ENCODE peak calls at places on chromosomes 7 and 10, in four cellular contexts. U is NCI-H1694 treated with DMSO at 0.1 percent for 48 hours; T is hypothalamus; O is stimulated activated CD4-positive, alpha-beta T cell treated with anti-CD3 and anti-CD28 coated beads, Interleukin-15, amount 100 ng/mL, for 1 hour. A is an unnamed sample.

GRCh38 chr7:157715938-157716280 is 379.1 kb downstream of the DNAJB6 start:
- DNase-seq in U (no peak), T (no peak), O (no peak), A (no peak)

GRCh38 chr10:3468919-3469638 is 296.5 kb upstream of the PITRM1 start:
- DNase-seq in U (no peak), T (no peak), O (no peak), A (peak)

GRCh38 chr7:104723001-104723400 is 291.0 kb upstream of the KMT2E start:
- DNase-seq in U (no peak), T (no peak), O (no peak), A (no peak)

GRCh38 chr7:63789378-63790176 is 209.1 kb upstream of the ZNF722 start:
- DNase-seq in U (no peak), T (no peak), O (no peak), A (no peak)

GRCh38 chr7:39069886-39070881 is 92.5 kb downstream of the POU6F2 start:
- DNase-seq in U (no peak), T (no peak), O (no peak), A (no peak)

GRCh38 chr7:27213150-27213903 is 13.4 kb upstream of the HOXA13 start:
- DNase-seq in U (no peak), T (no peak), O (no peak), A (no peak)

GRCh38 chr10:58570307-58570723 is 57.6 kb downstream of the BICC1 start:
- DNase-seq in U (no peak), T (no peak), O (no peak), A (no peak)

GRCh38 chr10:109892885-109893284 is 30.4 kb downstream of the XPNPEP1 start:
- DNase-seq in U (no peak), T (no peak), O (no peak), A (no peak)

GRCh38 chr7:131072505-131073091 is 255.1 kb upstream of the MKLN1 start:
- DNase-seq in U (no peak), T (no peak), O (no peak), A (no peak)

GRCh38 chr10:30826679-30827078 is 197.1 kb upstream of the LYZL2 start:
- DNase-seq in U (no peak), T (no peak), O (no peak), A (no peak)

GRCh38 chr10:72740526-72740925 is 48.6 kb downstream of the MCU start:
- DNase-seq in U (no peak), T (no peak), O (no peak), A (peak)

GRCh38 chr7:27921081-27921836 is 181.3 kb downstream of the TAX1BP1 start:
- DNase-seq in U (peak), T (no peak), O (no peak), A (peak)

GRCh38 chr7:44463169-44463808 is 27.2 kb downstream of the NUDCD3 start:
- DNase-seq in U (no peak), T (no peak), O (no peak), A (no peak)

GRCh38 chr7:116683786-116684185 is 11.8 kb downstream of the MET start:
- DNase-seq in U (no peak), T (no peak), O (no peak), A (no peak)

GRCh38 chr10:48306870-48307531 is 524 bp downstream of the MAPK8 start:
- DNase-seq in U (peak), T (peak), O (peak), A (peak)

GRCh38 chr7:35727571-35727970 is 32.6 kb upstream of the HERPUD2 start:
- DNase-seq in U (no peak), T (no peak), O (no peak), A (peak)

GRCh38 chr7:17320642-17321041 is 22.2 kb downstream of the AHR start:
- DNase-seq in U (no peak), T (no peak), O (no peak), A (no peak)

GRCh38 chr7:6577369-6578113 is at the start of gene ZDHHC4:
- DNase-seq in U (peak), T (peak), O (peak), A (peak)

GRCh38 chr7:101127460-101128039 is 646 bp downstream of the SERPINE1 start:
- DNase-seq in U (no peak), T (no peak), O (no peak), A (no peak)

GRCh38 chr7:26653430-26653911 is 210.9 kb downstream of the SKAP2 start:
- DNase-seq in U (no peak), T (no peak), O (no peak), A (no peak)

GRCh38 chr7:82247814-82248433 is 195.7 kb downstream of the CACNA2D1 start:
- DNase-seq in U (peak), T (no peak), O (no peak), A (no peak)

GRCh38 chr10:124739119-124739921 is 4.9 kb downstream of the FAM53B start:
- DNase-seq in U (no peak), T (no peak), O (no peak), A (no peak)

GRCh38 chr10:63573068-63573697 is 52.0 kb downstream of the REEP3 start:
- DNase-seq in U (peak), T (no peak), O (no peak), A (no peak)

GRCh38 chr10:49613160-49613881 is 516 bp upstream of the CHAT start:
- DNase-seq in U (no peak), T (no peak), O (no peak), A (no peak)

GRCh38 chr7:143878884-143879283 is 23.1 kb downstream of the TCAF1 start:
- DNase-seq in U (no peak), T (no peak), O (no peak), A (no peak)

GRCh38 chr10:60479305-60480020 is 89.8 kb upstream of the ANK3 start:
- DNase-seq in U (no peak), T (no peak), O (no peak), A (no peak)